ENCODE peak calls at places on chromosomes 12 and 14, in nine cellular contexts. Q is PC-3; E is dorsolateral prefrontal cortex; C is heart right ventricle; T is fibroblast of lung; M is left lung; L is CD4-positive, CD25-positive, alpha-beta regulatory T cell; U is uterus; X is DND-41. S is an unnamed sample.

GRCh38 chr12:95986635-95987535 is 9.3 kb downstream of the HAL start:
- DNase-seq in Q (no peak), E (no peak), C (no peak), T (no peak), M (no peak), L (no peak), U (no peak), X (no peak), S (no peak)

GRCh38 chr14:89186850-89187376 is 230.1 kb downstream of the FOXN3 start:
- DNase-seq in Q (peak; percentile 57), E (no peak), C (peak; percentile 58), T (peak; percentile 29), M (no peak), L (no peak), U (no peak), X (no peak), S (no peak)

GRCh38 chr12:89863332-89863938 is 154.8 kb upstream of the ATP2B1 start:
- DNase-seq in Q (no peak), E (no peak), C (no peak), T (no peak), M (no peak), L (peak; percentile 54), U (no peak), X (no peak), S (peak; percentile 10)

GRCh38 chr14:94571395-94571794 is 9.8 kb upstream of the SERPINA5 start:
- DNase-seq in Q (no peak), E (no peak), C (peak; percentile 23), T (peak; percentile 15), M (no peak), L (no peak), U (no peak), X (no peak), S (no peak)

GRCh38 chr14:93430319-93430801 is 379 bp upstream of the UNC79 start:
- DNase-seq in Q (no peak), E (peak; percentile 76), C (no peak), T (peak; percentile 30), M (no peak), L (no peak), U (no peak), X (no peak), S (peak; percentile 26)

GRCh38 chr14:105541218-105541617 is 14.8 kb downstream of the TMEM121 start:
- DNase-seq in Q (no peak), E (no peak), C (no peak), T (no peak), M (no peak), L (no peak), U (no peak), X (no peak), S (no peak)

GRCh38 chr14:32337759-32338158 is 8.7 kb downstream of the AKAP6 start:
- DNase-seq in Q (no peak), E (no peak), C (no peak), T (no peak), M (no peak), L (no peak), U (no peak), X (no peak), S (no peak)

GRCh38 chr12:81187686-81188085 is 109.8 kb downstream of the ACSS3 start:
- DNase-seq in Q (peak; percentile 26), E (no peak), C (no peak), T (no peak), M (no peak), L (no peak), U (no peak), X (no peak), S (no peak)

DNA sequence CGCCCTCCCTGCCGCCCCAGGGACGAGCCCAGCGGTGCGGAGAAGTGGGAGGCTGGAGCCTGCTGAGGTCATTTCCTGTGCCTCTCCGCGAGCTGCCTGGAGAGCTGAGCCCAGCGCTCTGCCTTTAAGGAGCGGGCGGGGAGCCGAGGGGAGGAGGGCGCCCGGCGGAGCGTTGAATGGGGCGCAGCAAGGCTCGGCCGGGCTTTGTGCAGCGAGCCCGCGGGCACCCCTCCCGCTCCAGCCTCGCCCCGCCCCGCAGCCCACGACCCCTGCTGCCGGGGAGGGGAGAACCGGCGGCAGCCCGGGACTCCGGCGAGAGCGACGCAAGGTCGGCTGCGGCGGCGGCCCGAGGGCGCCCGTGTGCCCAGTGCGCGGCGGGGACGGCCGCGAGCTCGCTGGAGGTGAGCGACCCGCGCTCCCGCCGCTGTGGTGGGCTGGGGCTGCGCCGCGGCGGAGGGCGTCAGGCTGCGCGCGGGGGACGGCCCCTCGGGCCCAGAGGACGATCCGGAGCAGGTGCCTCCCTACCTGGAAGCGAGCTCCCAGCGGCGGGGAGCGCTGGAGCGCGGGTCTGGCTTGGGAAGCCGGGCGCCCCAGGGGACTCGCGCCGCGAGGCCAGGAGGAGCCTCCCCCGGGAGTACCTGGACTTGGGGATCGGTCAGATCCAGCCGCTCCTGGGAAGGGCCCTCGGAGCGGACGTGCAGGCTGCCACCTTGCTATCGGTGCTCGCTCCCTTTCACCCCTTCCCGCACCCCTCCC is at the start of gene PLEKHH1:
- DNase-seq in Q (peak; percentile 80), E (peak; percentile 92), C (peak; percentile 73), T (peak; percentile 78), M (peak; percentile 81), L (no peak), U (peak; percentile 54), X (peak; percentile 74), S (peak; percentile 87)
- H3K27ac ChIP-seq in Q (no peak within 1 kb of the TSS), E (peak within 1 kb of the TSS; percentile 96), C (no peak within 1 kb of the TSS), T (no peak within 1 kb of the TSS), M (no peak within 1 kb of the TSS), L (no peak within 1 kb of the TSS), U (peak within 1 kb of the TSS; percentile 25), X (no peak within 1 kb of the TSS), S (peak within 1 kb of the TSS; percentile 70)

GRCh38 chr12:92543872-92544271 is 158.9 kb upstream of the PLEKHG7 start:
- DNase-seq in Q (peak; percentile 8), E (no peak), C (no peak), T (no peak), M (no peak), L (no peak), U (no peak), X (no peak), S (no peak)
- H3K4me3 ChIP-seq in Q (no peak overlapping the region), E (no peak overlapping the region), C (no peak overlapping the region), T (no peak overlapping the region), M (no peak overlapping the region), L (no peak overlapping the region), U (no peak overlapping the region), X (no peak overlapping the region), S (no peak overlapping the region)

DNA sequence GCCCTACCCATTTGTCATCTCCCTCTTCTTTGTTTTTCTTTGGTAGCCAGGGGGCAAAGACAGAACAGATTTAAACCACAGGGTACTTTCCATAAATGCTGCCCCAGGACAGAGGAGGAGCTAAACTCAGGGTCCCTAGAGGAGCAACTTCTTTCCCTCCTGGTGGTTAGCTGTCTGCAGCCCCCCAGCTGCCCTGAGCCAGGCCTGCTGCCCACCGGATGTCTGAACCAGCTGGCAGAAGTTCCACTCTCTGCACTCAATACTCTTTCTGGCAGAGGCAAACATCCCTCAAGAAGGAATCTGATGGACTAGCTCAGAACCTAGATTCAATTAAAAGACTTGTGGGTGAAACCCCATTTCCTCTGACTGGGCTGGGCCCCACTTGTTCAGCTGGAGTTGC is 10.7 kb downstream of the VDR start:
- DNase-seq in Q (no peak), E (no peak), C (no peak), T (no peak), M (no peak), L (no peak), U (no peak), X (no peak), S (no peak)
- H3K27ac ChIP-seq in Q (no peak overlapping the region), E (no peak overlapping the region), C (no peak overlapping the region), T (no peak overlapping the region), M (no peak overlapping the region), L (no peak overlapping the region), U (no peak overlapping the region), X (no peak overlapping the region), S (no peak overlapping the region)

DNA sequence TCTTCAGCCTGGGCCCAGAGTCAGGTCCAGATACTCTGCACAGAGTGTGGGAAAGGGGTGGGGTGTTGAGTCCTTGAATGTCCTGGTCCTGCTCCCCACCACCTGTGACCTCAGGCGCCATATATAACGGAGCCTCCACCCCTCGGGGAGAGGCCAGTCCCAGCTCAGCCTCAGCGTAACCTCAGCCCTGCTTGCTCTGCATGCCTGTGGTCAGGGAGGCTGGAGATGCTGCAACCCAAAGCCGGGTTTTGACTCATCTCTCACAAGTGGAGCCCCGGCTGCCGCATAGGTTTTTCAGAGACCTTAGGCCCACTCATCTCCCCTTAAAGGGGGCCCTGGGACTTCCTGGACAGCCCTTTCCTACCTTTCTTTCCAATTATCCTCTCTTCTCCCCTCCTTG is 1.3 kb downstream of the ITGB7 start:
- DNase-seq in Q (peak; percentile 74), E (no peak), C (no peak), T (peak; percentile 89), M (peak; percentile 61), L (no peak), U (no peak), X (no peak), S (no peak)
- H3K4me3 ChIP-seq in Q (no peak overlapping the region), E (no peak overlapping the region), C (no peak overlapping the region), T (no peak overlapping the region), M (peak overlapping the region; percentile 11), L (peak overlapping the region; percentile 95), U (no peak overlapping the region), X (no peak overlapping the region), S (no peak overlapping the region)

DNA sequence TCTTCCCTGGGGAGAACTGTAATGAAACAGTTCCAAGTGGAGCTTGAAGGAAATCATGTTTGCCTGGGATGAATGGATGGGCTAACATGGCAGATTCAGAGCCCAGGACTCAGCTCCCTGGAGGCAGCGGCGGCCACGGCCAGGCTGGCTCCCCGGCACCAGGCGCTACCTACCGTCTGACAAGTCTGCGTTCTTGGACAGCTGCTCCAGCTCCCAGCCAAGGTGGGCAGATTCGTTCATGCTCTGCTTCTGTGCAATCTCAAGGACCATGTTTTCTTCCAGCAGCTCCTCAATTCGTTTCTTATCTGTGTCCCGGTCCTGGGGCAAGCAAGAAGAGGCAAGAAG is 80.1 kb upstream of the GPR68 start:
- DNase-seq in Q (no peak), E (no peak), C (no peak), T (no peak), M (no peak), L (no peak), U (no peak), X (no peak), S (no peak)
- H3K27ac ChIP-seq in Q (no peak overlapping the region), E (peak overlapping the region; percentile 18), C (peak overlapping the region; percentile 69), T (no peak overlapping the region), M (peak overlapping the region; percentile 87), L (peak overlapping the region; percentile 99), U (peak overlapping the region; percentile 58), X (peak overlapping the region; percentile 86), S (peak overlapping the region; percentile 60)

DNA sequence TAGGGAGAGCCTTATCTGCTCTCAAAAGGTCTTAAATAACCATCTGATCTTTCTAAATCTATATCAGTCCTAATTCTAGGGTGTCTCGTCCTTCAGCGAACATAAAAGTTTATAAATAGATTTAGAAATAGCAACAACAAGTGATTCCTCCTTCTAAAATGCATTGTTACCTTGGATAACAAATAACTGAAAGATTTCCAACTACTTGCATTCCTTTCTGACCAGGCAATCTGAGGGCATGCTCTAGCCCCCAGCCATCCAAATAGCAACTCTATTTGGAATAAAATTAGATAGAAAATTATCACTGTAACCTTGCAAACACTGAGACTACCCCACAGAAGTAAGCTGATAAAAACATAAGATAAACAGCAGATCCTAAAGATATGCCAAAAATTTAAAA is 21.8 kb upstream of the KRR1 start:
- DNase-seq in Q (no peak), E (no peak), C (no peak), T (peak; percentile 40), M (no peak), L (no peak), U (no peak), X (no peak), S (no peak)
- H3K4me3 ChIP-seq in Q (no peak overlapping the region), E (no peak overlapping the region), C (no peak overlapping the region), T (no peak overlapping the region), M (no peak overlapping the region), L (no peak overlapping the region), U (no peak overlapping the region), X (no peak overlapping the region), S (no peak overlapping the region)

GRCh38 chr14:90700928-90701776 is 115.1 kb downstream of the TTC7B start:
- DNase-seq in Q (peak; percentile 21), E (no peak), C (no peak), T (no peak), M (no peak), L (no peak), U (no peak), X (no peak), S (no peak)
- H3K27ac ChIP-seq in Q (no peak overlapping the region), E (no peak overlapping the region), C (peak overlapping the region; percentile 44), T (no peak overlapping the region), M (peak overlapping the region; percentile 76), L (no peak overlapping the region), U (no peak overlapping the region), X (no peak overlapping the region), S (peak overlapping the region; percentile 94)